ENCODE peak calls at places on chromosomes 12 and 14, in five cellular contexts. Q, W, P, U and E are unnamed samples.

GRCh38 chr12:93502802-93503623 is 35.7 kb downstream of the MRPL42 start:
- DNase-seq in Q (no peak), W (peak; percentile 32), P (no peak), U (peak; percentile 38), E (peak; percentile 55)

GRCh38 chr14:23119362-23120327 is 590 bp upstream of the CEBPE start:
- DNase-seq in Q (no peak), W (no peak), P (no peak), U (no peak), E (peak; percentile 3)

GRCh38 chr12:12896261-12896660 is 4.9 kb downstream of the GPRC5A start:
- DNase-seq in Q (no peak), W (no peak), P (no peak), U (peak; percentile 40), E (no peak)

GRCh38 chr14:93271111-93271510 is 61.7 kb downstream of the BTBD7 start:
- DNase-seq in Q (no peak), W (no peak), P (no peak), U (no peak), E (no peak)

GRCh38 chr14:53953828-53954550 is 2.6 kb downstream of the BMP4 start:
- DNase-seq in Q (peak; percentile 80), W (no peak), P (peak; percentile 77), U (no peak), E (no peak)

GRCh38 chr14:30375280-30375892 is 183.6 kb upstream of the G2E3 start:
- DNase-seq in Q (no peak), W (peak; percentile 42), P (no peak), U (peak; percentile 15), E (peak; percentile 4)

GRCh38 chr12:131755305-131756113 is 44.6 kb downstream of the SFSWAP start:
- DNase-seq in Q (no peak), W (no peak), P (no peak), U (no peak), E (no peak)

GRCh38 chr14:99986416-99986815 is 78.8 kb upstream of the EVL start:
- DNase-seq in Q (no peak), W (no peak), P (no peak), U (no peak), E (no peak)

GRCh38 chr12:45605624-45606023 is 123.9 kb upstream of the ARID2 start:
- DNase-seq in Q (no peak), W (no peak), P (no peak), U (no peak), E (no peak)

GRCh38 chr14:23101213-23101970 is 3.4 kb downstream of the CIROP start:
- DNase-seq in Q (no peak), W (no peak), P (no peak), U (no peak), E (no peak)

GRCh38 chr12:51326762-51327439 is 2.9 kb upstream of the BIN2 start:
- DNase-seq in Q (no peak), W (no peak), P (peak; percentile 73), U (no peak), E (no peak)

GRCh38 chr12:83276904-83277303 is 590.2 kb downstream of the TMTC2 start:
- DNase-seq in Q (no peak), W (no peak), P (no peak), U (no peak), E (no peak)

GRCh38 chr12:4197922-4198763 is 75.4 kb upstream of the CCND2 start:
- DNase-seq in Q (no peak), W (no peak), P (no peak), U (no peak), E (no peak)

GRCh38 chr12:103712191-103712590 is 125.1 kb downstream of the STAB2 start:
- DNase-seq in Q (no peak), W (no peak), P (no peak), U (no peak), E (no peak)

GRCh38 chr12:49521391-49521790 is 17.4 kb upstream of the KCNH3 start:
- DNase-seq in Q (no peak), W (no peak), P (no peak), U (no peak), E (no peak)

GRCh38 chr12:70643927-70644326 is 6.7 kb upstream of the PTPRB start:
- DNase-seq in Q (no peak), W (no peak), P (no peak), U (no peak), E (no peak)

GRCh38 chr12:96420255-96420930 is 20.2 kb upstream of the CDK17 start:
- DNase-seq in Q (no peak), W (no peak), P (no peak), U (no peak), E (no peak)

GRCh38 chr14:71103662-71104484 is 196.6 kb downstream of the PCNX1 start:
- DNase-seq in Q (no peak), W (no peak), P (no peak), U (peak; percentile 30), E (no peak)

GRCh38 chr14:24279301-24280186 is 8.1 kb upstream of the RABGGTA start:
- DNase-seq in Q (no peak), W (peak; percentile 36), P (no peak), U (no peak), E (peak; percentile 28)

GRCh38 chr14:60396718-60397343 is 89.0 kb downstream of the C14orf39 start:
- DNase-seq in Q (no peak), W (no peak), P (no peak), U (no peak), E (no peak)

GRCh38 chr14:68384335-68384734 is 408.5 kb downstream of the ZFP36L1 start:
- DNase-seq in Q (no peak), W (no peak), P (no peak), U (no peak), E (no peak)

GRCh38 chr12:11657511-11657910 is 8.0 kb downstream of the ETV6 start:
- DNase-seq in Q (no peak), W (no peak), P (no peak), U (no peak), E (no peak)

GRCh38 chr14:41925409-41925808 is 318.7 kb downstream of the LRFN5 start:
- DNase-seq in Q (no peak), W (no peak), P (no peak), U (no peak), E (no peak)

GRCh38 chr12:28882444-28882843 is 266.6 kb upstream of the FAR2 start:
- DNase-seq in Q (no peak), W (no peak), P (no peak), U (no peak), E (no peak)

GRCh38 chr14:59116984-59117415 is 71.5 kb upstream of the DAAM1 start:
- DNase-seq in Q (no peak), W (no peak), P (no peak), U (no peak), E (no peak)